ENCODE peak calls at places on chromosome 21, in eight cellular contexts. One of them, this sample, is unnamed.

GRCh38 chr21:32306021-32306780 is 7.5 kb downstream of the MRAP start:
- DNase-seq in sigmoid colon: no peak
- DNase-seq in HT1080: no peak
- DNase-seq in hypothalamus: peak; percentile 65
- DNase-seq in fibroblast of the aortic adventitia: no peak
- DNase-seq in iris pigment epithelial cell: peak; percentile 21
- DNase-seq in stimulated activated CD8-positive, alpha-beta memory T cell treated with anti-CD3 and anti-CD28 coated beads, Interleukin-2, amount 100 ng/mL, for 1 hour: no peak
- DNase-seq in effector memory CD4-positive, alpha-beta T cell: no peak
- DNase-seq in this sample: peak; percentile 8

GRCh38 chr21:25953659-25954058 is 216.9 kb downstream of the APP start:
- DNase-seq in iris pigment epithelial cell: no peak
- DNase-seq in hypothalamus: no peak
- DNase-seq in fibroblast of the aortic adventitia: peak; percentile 28
- DNase-seq in stimulated activated CD8-positive, alpha-beta memory T cell treated with anti-CD3 and anti-CD28 coated beads, Interleukin-2, amount 100 ng/mL, for 1 hour: no peak
- DNase-seq in HT1080: no peak
- DNase-seq in sigmoid colon: no peak
- DNase-seq in effector memory CD4-positive, alpha-beta T cell: no peak
- DNase-seq in this sample: no peak

GRCh38 chr21:31410763-31411278 is 66.8 kb upstream of the TIAM1 start:
- DNase-seq in hypothalamus: no peak
- DNase-seq in effector memory CD4-positive, alpha-beta T cell: no peak
- DNase-seq in HT1080: no peak
- DNase-seq in sigmoid colon: no peak
- DNase-seq in iris pigment epithelial cell: no peak
- DNase-seq in stimulated activated CD8-positive, alpha-beta memory T cell treated with anti-CD3 and anti-CD28 coated beads, Interleukin-2, amount 100 ng/mL, for 1 hour: no peak
- DNase-seq in fibroblast of the aortic adventitia: no peak
- DNase-seq in this sample: no peak

GRCh38 chr21:34202553-34203332 is 129.4 kb downstream of the MRPS6 start:
- DNase-seq in hypothalamus: no peak
- DNase-seq in HT1080: no peak
- DNase-seq in stimulated activated CD8-positive, alpha-beta memory T cell treated with anti-CD3 and anti-CD28 coated beads, Interleukin-2, amount 100 ng/mL, for 1 hour: no peak
- DNase-seq in iris pigment epithelial cell: no peak
- DNase-seq in effector memory CD4-positive, alpha-beta T cell: no peak
- DNase-seq in fibroblast of the aortic adventitia: no peak
- DNase-seq in sigmoid colon: peak; percentile 84
- DNase-seq in this sample: peak; percentile 32

GRCh38 chr21:46229133-46229922 is 754 bp upstream of the LSS start:
- DNase-seq in sigmoid colon: peak; percentile 74
- DNase-seq in effector memory CD4-positive, alpha-beta T cell: no peak
- DNase-seq in HT1080: no peak
- DNase-seq in stimulated activated CD8-positive, alpha-beta memory T cell treated with anti-CD3 and anti-CD28 coated beads, Interleukin-2, amount 100 ng/mL, for 1 hour: no peak
- DNase-seq in hypothalamus: no peak
- DNase-seq in iris pigment epithelial cell: peak; percentile 7
- DNase-seq in fibroblast of the aortic adventitia: no peak
- DNase-seq in this sample: no peak

GRCh38 chr21:35635261-35635660 is 425.1 kb downstream of the SETD4 start:
- DNase-seq in fibroblast of the aortic adventitia: peak; percentile 88
- DNase-seq in sigmoid colon: no peak
- DNase-seq in iris pigment epithelial cell: peak; percentile 77
- DNase-seq in HT1080: peak; percentile 87
- DNase-seq in effector memory CD4-positive, alpha-beta T cell: no peak
- DNase-seq in hypothalamus: no peak
- DNase-seq in stimulated activated CD8-positive, alpha-beta memory T cell treated with anti-CD3 and anti-CD28 coated beads, Interleukin-2, amount 100 ng/mL, for 1 hour: no peak
- DNase-seq in this sample: peak; percentile 50

GRCh38 chr21:34936299-34936698 is 112.8 kb downstream of the RUNX1 start:
- DNase-seq in effector memory CD4-positive, alpha-beta T cell: no peak
- DNase-seq in iris pigment epithelial cell: no peak
- DNase-seq in hypothalamus: no peak
- DNase-seq in fibroblast of the aortic adventitia: no peak
- DNase-seq in HT1080: no peak
- DNase-seq in stimulated activated CD8-positive, alpha-beta memory T cell treated with anti-CD3 and anti-CD28 coated beads, Interleukin-2, amount 100 ng/mL, for 1 hour: no peak
- DNase-seq in sigmoid colon: no peak
- DNase-seq in this sample: no peak

GRCh38 chr21:25929859-25930520 is 195.2 kb downstream of the GABPA start:
- DNase-seq in HT1080: peak; percentile 16
- DNase-seq in sigmoid colon: no peak
- DNase-seq in stimulated activated CD8-positive, alpha-beta memory T cell treated with anti-CD3 and anti-CD28 coated beads, Interleukin-2, amount 100 ng/mL, for 1 hour: no peak
- DNase-seq in fibroblast of the aortic adventitia: peak; percentile 63
- DNase-seq in effector memory CD4-positive, alpha-beta T cell: no peak
- DNase-seq in iris pigment epithelial cell: peak; percentile 83
- DNase-seq in hypothalamus: no peak
- DNase-seq in this sample: peak; percentile 74

GRCh38 chr21:15000076-15000475 is 64.7 kb downstream of the NRIP1 start:
- DNase-seq in sigmoid colon: no peak
- DNase-seq in hypothalamus: no peak
- DNase-seq in HT1080: no peak
- DNase-seq in effector memory CD4-positive, alpha-beta T cell: no peak
- DNase-seq in fibroblast of the aortic adventitia: peak; percentile 44
- DNase-seq in iris pigment epithelial cell: peak; percentile 87
- DNase-seq in stimulated activated CD8-positive, alpha-beta memory T cell treated with anti-CD3 and anti-CD28 coated beads, Interleukin-2, amount 100 ng/mL, for 1 hour: no peak
- DNase-seq in this sample: peak; percentile 30

GRCh38 chr21:31673513-31673912 is 14.0 kb downstream of the SOD1 start:
- DNase-seq in iris pigment epithelial cell: no peak
- DNase-seq in sigmoid colon: no peak
- DNase-seq in hypothalamus: no peak
- DNase-seq in stimulated activated CD8-positive, alpha-beta memory T cell treated with anti-CD3 and anti-CD28 coated beads, Interleukin-2, amount 100 ng/mL, for 1 hour: no peak
- DNase-seq in HT1080: no peak
- DNase-seq in fibroblast of the aortic adventitia: no peak
- DNase-seq in effector memory CD4-positive, alpha-beta T cell: no peak
- DNase-seq in this sample: no peak

GRCh38 chr21:44589586-44590305 is 2.6 kb downstream of the KRTAP10-6 start:
- DNase-seq in sigmoid colon: no peak
- DNase-seq in fibroblast of the aortic adventitia: no peak
- DNase-seq in effector memory CD4-positive, alpha-beta T cell: no peak
- DNase-seq in iris pigment epithelial cell: no peak
- DNase-seq in stimulated activated CD8-positive, alpha-beta memory T cell treated with anti-CD3 and anti-CD28 coated beads, Interleukin-2, amount 100 ng/mL, for 1 hour: no peak
- DNase-seq in hypothalamus: no peak
- DNase-seq in HT1080: no peak
- DNase-seq in this sample: no peak

GRCh38 chr21:27423906-27424595 is 457.2 kb upstream of the ADAMTS5 start:
- DNase-seq in fibroblast of the aortic adventitia: peak; percentile 96
- DNase-seq in hypothalamus: no peak
- DNase-seq in iris pigment epithelial cell: peak; percentile 74
- DNase-seq in sigmoid colon: no peak
- DNase-seq in effector memory CD4-positive, alpha-beta T cell: no peak
- DNase-seq in HT1080: no peak
- DNase-seq in stimulated activated CD8-positive, alpha-beta memory T cell treated with anti-CD3 and anti-CD28 coated beads, Interleukin-2, amount 100 ng/mL, for 1 hour: no peak
- DNase-seq in this sample: peak; percentile 73

GRCh38 chr21:39676054-39676771 is 63.5 kb downstream of the B3GALT5 start:
- DNase-seq in effector memory CD4-positive, alpha-beta T cell: no peak
- DNase-seq in hypothalamus: no peak
- DNase-seq in fibroblast of the aortic adventitia: peak; percentile 53
- DNase-seq in stimulated activated CD8-positive, alpha-beta memory T cell treated with anti-CD3 and anti-CD28 coated beads, Interleukin-2, amount 100 ng/mL, for 1 hour: no peak
- DNase-seq in iris pigment epithelial cell: peak; percentile 88
- DNase-seq in sigmoid colon: peak; percentile 91
- DNase-seq in HT1080: no peak
- DNase-seq in this sample: peak; percentile 44

GRCh38 chr21:41627428-41627827 is 119.5 kb upstream of the TMPRSS2 start:
- DNase-seq in effector memory CD4-positive, alpha-beta T cell: no peak
- DNase-seq in HT1080: no peak
- DNase-seq in fibroblast of the aortic adventitia: peak; percentile 75
- DNase-seq in hypothalamus: no peak
- DNase-seq in sigmoid colon: no peak
- DNase-seq in stimulated activated CD8-positive, alpha-beta memory T cell treated with anti-CD3 and anti-CD28 coated beads, Interleukin-2, amount 100 ng/mL, for 1 hour: no peak
- DNase-seq in iris pigment epithelial cell: peak; percentile 10
- DNase-seq in this sample: peak; percentile 47

GRCh38 chr21:45383615-45384201 is 21.3 kb upstream of the COL18A1 start:
- DNase-seq in stimulated activated CD8-positive, alpha-beta memory T cell treated with anti-CD3 and anti-CD28 coated beads, Interleukin-2, amount 100 ng/mL, for 1 hour: no peak
- DNase-seq in HT1080: no peak
- DNase-seq in fibroblast of the aortic adventitia: no peak
- DNase-seq in sigmoid colon: peak; percentile 57
- DNase-seq in hypothalamus: no peak
- DNase-seq in iris pigment epithelial cell: no peak
- DNase-seq in effector memory CD4-positive, alpha-beta T cell: no peak
- DNase-seq in this sample: no peak